ENCODE peak calls at places on chromosomes 5 and 9, in six cellular contexts. U, L, T, I, Z and E are unnamed samples. For H3K36me3, the result is how much of the 10 kb centered on the place peaks cover.

GRCh38 chr5:103119067-103119764 is 722 bp downstream of the GIN1 start:
- DNase-seq in U (no peak), L (no peak), T (no peak), I (peak), Z (no peak), E (no peak)

GRCh38 chr9:123525424-123525823 is 169.4 kb downstream of the CRB2 start:
- DNase-seq in U (no peak), L (no peak), T (no peak), I (no peak), Z (no peak), E (no peak)

GRCh38 chr5:73373814-73374510 is 74.6 kb downstream of the FOXD1 start:
- DNase-seq in U (no peak), L (no peak), T (no peak), I (peak), Z (no peak), E (no peak)

GRCh38 chr5:145588113-145588512 is 247.0 kb downstream of the PRELID2 start:
- DNase-seq in U (no peak), L (no peak), T (no peak), I (no peak), Z (no peak), E (no peak)

GRCh38 chr9:74006935-74007334 is 490.2 kb upstream of the RORB start:
- DNase-seq in U (no peak), L (no peak), T (no peak), I (peak), Z (peak), E (no peak)

GRCh38 chr9:4420351-4420750 is 69.9 kb upstream of the SLC1A1 start:
- DNase-seq in U (no peak), L (no peak), T (no peak), I (no peak), Z (no peak), E (no peak)

GRCh38 chr9:4005896-4006295 is 294.0 kb downstream of the GLIS3 start:
- DNase-seq in U (no peak), L (no peak), T (no peak), I (no peak), Z (no peak), E (no peak)

GRCh38 chr5:172007153-172007794 is 836 bp upstream of the FBXW11 start:
- DNase-seq in U (no peak), L (no peak), T (no peak), I (no peak), Z (peak), E (no peak)

GRCh38 chr5:103475629-103476240 is 86.9 kb downstream of the NUDT12 start:
- DNase-seq in U (no peak), L (no peak), T (no peak), I (peak), Z (no peak), E (no peak)

GRCh38 chr5:170781946-170782345 is 1.6 kb upstream of the GABRP start:
- DNase-seq in U (no peak), L (no peak), T (no peak), I (no peak), Z (no peak), E (no peak)

GRCh38 chr9:133184971-133185370 is 21.3 kb upstream of the GBGT1 start:
- DNase-seq in U (no peak), L (peak), T (no peak), I (peak), Z (no peak), E (peak)

GRCh38 chr5:6039111-6039510 is 339.2 kb downstream of the MED10 start:
- DNase-seq in U (no peak), L (no peak), T (no peak), I (no peak), Z (no peak), E (no peak)

GRCh38 chr9:77512876-77513275 is 135.2 kb downstream of the GNA14 start:
- DNase-seq in U (no peak), L (no peak), T (no peak), I (no peak), Z (peak), E (no peak)

GRCh38 chr9:116900543-116900942 is 213.4 kb downstream of the TRIM32 start:
- DNase-seq in U (no peak), L (no peak), T (no peak), I (no peak), Z (no peak), E (no peak)

GRCh38 chr5:40224421-40224820 is 455.3 kb upstream of the PTGER4 start:
- DNase-seq in U (no peak), L (no peak), T (no peak), I (peak), Z (no peak), E (peak)

GRCh38 chr5:37619353-37619752 is 220.5 kb downstream of the GDNF start:
- DNase-seq in U (no peak), L (no peak), T (no peak), I (peak), Z (no peak), E (no peak)

GRCh38 chr9:1871486-1872181 is 143.5 kb upstream of the SMARCA2 start:
- DNase-seq in U (no peak), L (no peak), T (no peak), I (no peak), Z (peak), E (no peak)

GRCh38 chr9:68711281-68711680 is 6.2 kb downstream of the PIP5K1B start:
- DNase-seq in U (no peak), L (no peak), T (no peak), I (no peak), Z (no peak), E (no peak)

GRCh38 chr9:86021166-86021565 is 78.2 kb downstream of the GOLM1 start:
- DNase-seq in U (no peak), L (no peak), T (no peak), I (no peak), Z (no peak), E (no peak)

GRCh38 chr5:123673107-123673506 is 161.1 kb downstream of the CSNK1G3 start:
- DNase-seq in U (no peak), L (peak), T (no peak), I (no peak), Z (peak), E (peak)

GRCh38 chr9:89477395-89477794 is 20.5 kb downstream of the SEMA4D start:
- DNase-seq in U (no peak), L (no peak), T (no peak), I (no peak), Z (no peak), E (no peak)

GRCh38 chr5:42021119-42021518 is 96.0 kb downstream of the FBXO4 start:
- DNase-seq in U (no peak), L (no peak), T (no peak), I (peak), Z (no peak), E (no peak)

GRCh38 chr9:113350338-113350672 is 964 bp downstream of the BSPRY start:
- DNase-seq in U (no peak), L (no peak), T (no peak), I (no peak), Z (peak), E (no peak)

GRCh38 chr5:172364773-172365172 is 81.2 kb upstream of the UBTD2 start:
- DNase-seq in U (no peak), L (no peak), T (no peak), I (no peak), Z (no peak), E (no peak)

GRCh38 chr9:109349431-109349846 is 28.6 kb upstream of the EPB41L4B start:
- DNase-seq in U (no peak), L (no peak), T (no peak), I (peak), Z (no peak), E (peak)

GRCh38 chr9:75152416-75152815 is 64.1 kb downstream of the OSTF1 start:
- DNase-seq in U (no peak), L (no peak), T (no peak), I (no peak), Z (no peak), E (no peak)

GRCh38 chr9:99366601-99367000 is 144.5 kb downstream of the SEC61B start:
- DNase-seq in U (no peak), L (no peak), T (no peak), I (no peak), Z (no peak), E (no peak)

GRCh38 chr9:99369327-99369722 is 147.2 kb downstream of the SEC61B start:
- DNase-seq in U (no peak), L (no peak), T (no peak), I (no peak), Z (no peak), E (no peak)

GRCh38 chr9:99366183-99366582 is 144.1 kb downstream of the SEC61B start:
- DNase-seq in U (no peak), L (no peak), T (no peak), I (no peak), Z (no peak), E (no peak)

GRCh38 chr9:99371376-99371775 is 149.3 kb downstream of the SEC61B start:
- DNase-seq in U (no peak), L (no peak), T (no peak), I (no peak), Z (no peak), E (no peak)

GRCh38 chr9:99368341-99369326 is 146.6 kb downstream of the SEC61B start:
- DNase-seq in U (no peak), L (no peak), T (no peak), I (peak), Z (no peak), E (no peak)
- H3K4me3 ChIP-seq in U (peak), L (no peak), T (peak), I (peak), Z (no peak), E (peak)

GRCh38 chr5:27010646-27011045 is 27.7 kb downstream of the CDH9 start:
- DNase-seq in U (no peak), L (no peak), T (no peak), I (peak), Z (no peak), E (no peak)
- TF ChIP-seq CTCF in U (no peak), L (no peak), T (no peak), I (no peak), Z (no peak), E (no peak)

DNA sequence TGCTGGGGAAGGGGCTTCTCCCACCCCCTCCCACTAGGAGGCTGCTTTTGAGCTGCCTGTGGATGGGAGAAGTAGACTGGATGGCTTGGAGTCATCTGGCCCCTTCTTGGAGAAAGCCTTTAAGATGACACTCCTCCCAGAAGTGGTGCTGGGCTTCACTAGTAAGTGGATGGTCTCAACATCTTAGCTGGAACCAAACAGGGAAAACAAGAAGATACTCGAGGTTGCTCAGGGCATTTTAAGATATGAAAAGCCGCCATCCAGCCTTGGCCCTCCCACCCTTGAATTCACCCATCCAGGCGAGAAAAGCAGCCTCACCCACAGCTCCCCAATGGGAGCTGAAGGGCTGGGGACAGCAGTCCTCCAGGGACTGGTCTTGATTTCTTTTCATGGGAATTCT is 7.8 kb upstream of the SMIM32 start:
- DNase-seq in U (no peak), L (no peak), T (no peak), I (no peak), Z (peak), E (no peak)
- H3K36me3 ChIP-seq in U (under half), L (under half), T (under half), I (under half), Z (under half), E (under half)

DNA sequence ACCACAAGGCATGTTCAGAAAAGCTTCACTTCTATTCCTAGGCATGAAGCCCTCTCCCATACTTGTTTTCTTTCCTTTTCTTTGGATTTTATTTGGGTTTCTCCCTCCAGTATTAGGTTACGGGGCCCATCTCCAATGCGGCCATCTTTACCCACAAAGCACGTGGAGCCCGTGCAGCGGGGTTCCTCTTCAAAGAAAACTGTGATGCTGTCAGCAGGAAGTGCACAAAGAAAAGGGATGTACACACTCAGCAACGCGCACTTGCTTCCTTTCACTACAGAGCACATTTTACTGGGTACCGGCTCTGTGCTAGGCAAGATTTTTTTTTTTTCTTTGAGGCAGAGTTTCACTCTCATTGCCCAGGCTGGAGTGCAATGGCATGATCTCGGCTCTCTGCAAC is 106.6 kb downstream of the COL23A1 start:
- DNase-seq in U (no peak), L (no peak), T (no peak), I (no peak), Z (no peak), E (no peak)
- H3K4me3 ChIP-seq in U (no peak), L (no peak), T (no peak), I (no peak), Z (no peak), E (no peak)

DNA sequence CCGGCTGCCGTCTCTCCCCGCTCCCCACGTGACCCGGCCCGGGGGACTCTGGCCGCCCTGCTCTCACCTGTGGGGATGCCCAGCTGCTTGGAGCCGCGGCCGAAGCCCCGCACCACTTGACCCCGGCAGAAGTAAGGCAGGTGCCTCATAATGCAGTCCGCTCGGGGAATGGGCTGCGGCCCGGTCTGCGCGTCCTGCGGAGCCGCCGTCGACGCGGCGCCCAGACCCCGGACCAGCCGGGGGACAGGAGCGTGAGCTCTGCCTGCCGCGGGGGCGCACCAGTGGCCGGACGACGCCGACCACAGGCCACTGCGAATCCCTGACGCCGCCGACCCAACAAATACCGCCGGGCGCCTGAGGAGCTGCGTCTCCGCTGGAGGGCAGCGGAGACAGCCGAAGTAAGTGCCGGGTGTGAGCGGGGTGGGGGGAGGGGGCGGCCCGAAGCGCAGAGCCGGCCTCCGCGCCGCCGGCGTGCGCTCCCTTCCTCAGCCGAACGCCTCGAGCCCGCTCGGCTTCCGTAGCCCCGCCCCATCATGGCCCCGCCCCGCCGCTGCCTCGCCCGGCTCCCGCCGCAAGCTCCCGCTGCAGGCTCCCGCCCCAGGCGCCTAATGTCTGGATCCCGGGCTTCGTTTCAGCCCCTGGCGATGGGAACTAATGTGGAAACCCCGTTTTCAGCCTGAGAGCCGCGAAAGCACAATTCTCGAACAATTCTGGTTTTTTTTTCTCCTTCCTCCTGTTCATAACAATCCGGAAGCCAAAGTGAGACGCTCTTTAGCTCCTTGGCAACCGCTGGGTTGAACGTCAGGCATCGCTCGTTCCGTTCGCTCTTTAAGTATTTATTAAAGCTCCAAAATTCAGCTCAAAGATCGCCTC is at the start of gene RFK:
- DNase-seq in U (peak), L (peak), T (peak), I (peak), Z (peak), E (peak)
- TF ChIP-seq CTCF in U (peak), L (no peak), T (no peak), I (peak), Z (peak), E (peak)

GRCh38 chr5:154892370-154892771 is 33.9 kb downstream of the CNOT8 start:
- DNase-seq in U (no peak), L (no peak), T (no peak), I (no peak), Z (no peak), E (no peak)
- H3K36me3 ChIP-seq in U (half or more), L (under half), T (under half), I (under half), Z (half or more), E (under half)

GRCh38 chr9:79572891-79573696 is 1.3 kb downstream of the TLE4 start:
- DNase-seq in U (peak), L (no peak), T (peak), I (no peak), Z (peak), E (no peak)
- H3K4me3 ChIP-seq in U (peak), L (peak), T (peak), I (peak), Z (peak), E (peak)

GRCh38 chr5:31776976-31777651 is 138.2 kb downstream of the PDZD2 start:
- DNase-seq in U (no peak), L (no peak), T (no peak), I (no peak), Z (no peak), E (no peak)
- TF ChIP-seq CTCF in U (no peak), L (no peak), T (no peak), I (no peak), Z (no peak), E (no peak)